ENCODE peak calls at places on chromosomes 1 and 21, in five cellular contexts. R is PC-3, L is transverse colon, T is RWPE2, Z is Caco-2. W is an unnamed sample. For H3K4me1 and H3K36me3, the result is how much of the 10 kb centered on the place peaks cover.

GRCh38 chr1:1298861-1299685 is 8.7 kb downstream of the ACAP3 start:
- DNase-seq in T (no peak), Z (peak), L (no peak), R (no peak), W (no peak)

GRCh38 chr1:183472488-183473285 is at the start of gene SMG7:
- DNase-seq in R (no peak), Z (no peak), L (peak), T (peak), W (peak)

GRCh38 chr1:24505816-24506215 is 3.2 kb downstream of the RCAN3 start:
- DNase-seq in Z (no peak), T (no peak), L (no peak), R (no peak), W (no peak)

GRCh38 chr1:225119307-225119706 is 189.8 kb downstream of the DNAH14 start:
- DNase-seq in Z (no peak), T (no peak), R (peak), L (no peak), W (no peak)

GRCh38 chr1:118535901-118536300 is 350.9 kb upstream of the SPAG17 start:
- DNase-seq in Z (no peak), R (no peak), L (no peak), T (no peak), W (no peak)

GRCh38 chr1:162840256-162840839 is 20.6 kb downstream of the CCDC190 start:
- DNase-seq in T (no peak), Z (no peak), L (no peak), R (no peak), W (no peak)

GRCh38 chr1:210342986-210343780 is 14.5 kb downstream of the HHAT start:
- DNase-seq in L (no peak), T (no peak), Z (no peak), R (no peak), W (no peak)

GRCh38 chr21:46125846-46126301 is 28.0 kb downstream of the COL6A2 start:
- DNase-seq in T (peak), R (no peak), Z (no peak), L (peak), W (peak)

GRCh38 chr1:107003972-107004371 is 52.5 kb upstream of the PRMT6 start:
- DNase-seq in R (peak), T (no peak), L (no peak), Z (no peak), W (peak)

GRCh38 chr1:119816407-119816806 is 5.1 kb upstream of the REG4 start:
- DNase-seq in R (peak), Z (peak), T (no peak), L (peak), W (peak)

GRCh38 chr1:68954841-68955240 is 458.0 kb upstream of the DEPDC1 start:
- DNase-seq in T (no peak), R (peak), Z (no peak), L (no peak), W (no peak)

GRCh38 chr1:198904356-198904755 is 265.5 kb downstream of the PTPRC start:
- DNase-seq in L (no peak), Z (no peak), R (peak), T (no peak), W (no peak)

GRCh38 chr1:108947871-108948525 is 15.3 kb downstream of the CLCC1 start:
- DNase-seq in R (no peak), T (no peak), Z (no peak), L (no peak), W (no peak)

GRCh38 chr1:223175633-223176032 is 32.6 kb upstream of the TLR5 start:
- DNase-seq in L (no peak), T (no peak), Z (no peak), R (no peak), W (no peak)

GRCh38 chr1:17598251-17598650 is 58.8 kb downstream of the ARHGEF10L start:
- DNase-seq in Z (no peak), R (no peak), T (no peak), L (no peak), W (no peak)

GRCh38 chr1:7585216-7585907 is 185.7 kb upstream of the VAMP3 start:
- DNase-seq in R (no peak), T (no peak), L (no peak), Z (no peak), W (no peak)

GRCh38 chr1:51303751-51304196 is 26.6 kb downstream of the TTC39A start:
- DNase-seq in L (no peak), Z (no peak), T (no peak), R (no peak), W (no peak)

GRCh38 chr1:239856067-239856466 is 235.6 kb upstream of the FMN2 start:
- DNase-seq in T (no peak), R (no peak), L (no peak), Z (no peak), W (no peak)

GRCh38 chr1:43783671-43784205 is 76.4 kb downstream of the ST3GAL3 start:
- DNase-seq in R (peak), T (peak), Z (no peak), L (no peak), W (no peak)

GRCh38 chr1:202143011-202143767 is 1.3 kb downstream of the ARL8A start:
- DNase-seq in R (peak), Z (peak), T (no peak), L (peak), W (peak)

GRCh38 chr1:153987621-153988020 is 1.5 kb upstream of the RAB13 start:
- DNase-seq in T (no peak), L (no peak), Z (no peak), R (no peak), W (no peak)

GRCh38 chr21:27703806-27704205 is 736.9 kb upstream of the ADAMTS5 start:
- DNase-seq in L (no peak), T (no peak), R (no peak), Z (no peak), W (no peak)

GRCh38 chr1:40906781-40907400 is 44.7 kb upstream of the CITED4 start:
- DNase-seq in R (peak), L (no peak), Z (no peak), T (no peak), W (no peak)

GRCh38 chr1:113124366-113124765 is 51.4 kb downstream of the LRIG2 start:
- DNase-seq in L (no peak), R (no peak), T (no peak), Z (no peak), W (no peak)

GRCh38 chr1:58515794-58516401 is 30.6 kb downstream of the OMA1 start:
- DNase-seq in L (peak), T (no peak), Z (peak), R (peak), W (no peak)

GRCh38 chr1:111833334-111833733 is 77.6 kb downstream of the DDX20 start:
- DNase-seq in R (peak), L (no peak), T (no peak), Z (peak), W (no peak)

GRCh38 chr1:19479351-19480120 is 5.8 kb downstream of the CAPZB start:
- DNase-seq in Z (no peak), L (no peak), R (no peak), T (no peak), W (no peak)

GRCh38 chr1:58966917-58967733 is 183.3 kb upstream of the JUN start:
- DNase-seq in L (no peak), Z (no peak), R (no peak), T (no peak), W (no peak)

GRCh38 chr1:210384625-210385024 is 55.9 kb downstream of the HHAT start:
- DNase-seq in L (no peak), R (peak), T (no peak), Z (no peak), W (no peak)

GRCh38 chr1:212060632-212061472 is 25.3 kb downstream of the DTL start:
- DNase-seq in L (no peak), T (no peak), Z (no peak), R (peak), W (no peak)

GRCh38 chr1:11289064-11289463 is 16.1 kb downstream of the UBIAD1 start:
- DNase-seq in T (no peak), R (no peak), L (no peak), Z (no peak), W (no peak)

GRCh38 chr1:10575616-10576015 is 100.9 kb downstream of the PEX14 start:
- DNase-seq in R (peak), Z (no peak), T (no peak), L (no peak), W (no peak)

GRCh38 chr1:12229835-12230548 is at the start of gene VPS13D:
- DNase-seq in R (peak), L (peak), Z (peak), T (peak), W (peak)

GRCh38 chr1:90208949-90209348 is 214.0 kb downstream of the ZNF326 start:
- DNase-seq in Z (no peak), L (no peak), T (no peak), R (no peak), W (no peak)

GRCh38 chr21:43329361-43330269 is 97.3 kb downstream of the SIK1 start:
- DNase-seq in L (no peak), R (no peak), T (no peak), Z (no peak), W (no peak)

GRCh38 chr21:16134134-16134533 is 404.4 kb downstream of the USP25 start:
- DNase-seq in T (no peak), L (no peak), Z (no peak), R (no peak), W (no peak)

GRCh38 chr1:195591917-195592672 is 1016.1 kb downstream of the KCNT2 start:
- DNase-seq in R (peak), Z (no peak), T (no peak), L (no peak), W (no peak)

GRCh38 chr1:22246755-22247480 is 104.0 kb upstream of the WNT4 start:
- DNase-seq in L (no peak), Z (no peak), R (no peak), T (no peak), W (no peak)

GRCh38 chr1:150575072-150575489 is 4.3 kb downstream of the MCL1 start:
- DNase-seq in R (no peak), T (no peak), Z (no peak), L (no peak), W (no peak)
- H3K4me1 ChIP-seq in R (under half), T (under half), Z (under half), L (half or more), W (under half)

GRCh38 chr21:36247316-36247715 is 72.7 kb upstream of the MORC3 start:
- DNase-seq in R (no peak), Z (no peak), T (no peak), L (no peak), W (no peak)
- H3K36me3 ChIP-seq in R (under half), Z (under half), T (under half), L (under half), W (under half)

GRCh38 chr1:6150006-6150938 is 29.8 kb downstream of the CHD5 start:
- DNase-seq in R (no peak), L (no peak), Z (no peak), T (no peak), W (no peak)

GRCh38 chr1:6149597-6149996 is 30.5 kb downstream of the CHD5 start:
- DNase-seq in L (no peak), T (no peak), Z (no peak), R (no peak), W (no peak)

GRCh38 chr1:6151291-6151822 is 28.8 kb downstream of the CHD5 start:
- DNase-seq in L (no peak), Z (no peak), T (no peak), R (no peak), W (no peak)

GRCh38 chr1:6145864-6146410 is 34.2 kb downstream of the CHD5 start:
- DNase-seq in T (no peak), Z (no peak), L (no peak), R (peak), W (no peak)

DNA sequence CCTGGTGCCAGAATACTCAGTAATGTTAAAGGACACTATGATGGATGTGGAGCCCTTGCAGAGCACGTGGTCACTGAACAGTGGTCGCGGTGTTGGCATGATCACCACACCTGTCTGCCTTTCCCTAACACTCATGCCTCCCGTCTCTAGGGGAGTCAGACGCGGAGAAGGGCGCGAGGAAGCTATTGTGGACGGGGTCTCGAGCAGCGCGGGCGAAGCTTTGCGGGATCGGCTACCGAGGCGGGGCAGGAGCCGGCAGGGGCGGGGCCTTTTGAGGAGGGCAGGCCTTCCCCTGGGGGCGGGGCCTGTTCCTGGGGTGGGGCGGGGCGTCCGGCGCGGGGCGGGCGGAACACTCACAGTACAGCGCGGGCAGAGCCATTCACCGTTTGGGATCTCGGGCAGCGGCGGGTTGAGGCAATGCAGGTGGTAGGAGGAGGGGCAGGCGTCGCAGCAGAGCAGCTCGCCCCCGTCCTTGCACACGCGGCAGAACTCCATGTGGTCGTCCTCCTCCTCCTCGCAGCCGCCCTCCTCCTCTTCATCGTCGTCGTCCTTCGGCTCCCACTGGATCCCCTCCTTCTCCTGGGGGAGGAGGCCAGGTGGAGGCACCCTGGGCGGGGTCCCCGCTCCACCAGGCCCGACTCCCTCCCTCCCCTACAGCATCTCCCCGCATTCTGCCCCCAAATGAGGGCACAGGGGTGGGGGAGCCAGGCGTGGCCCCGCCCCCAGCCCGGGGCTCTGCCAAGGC is 31.5 kb downstream of the CHD5 start:
- DNase-seq in L (peak), R (peak), Z (peak), T (no peak), W (peak)
- H3K4me3 ChIP-seq in L (no peak), R (no peak), Z (peak), T (peak), W (no peak)

DNA sequence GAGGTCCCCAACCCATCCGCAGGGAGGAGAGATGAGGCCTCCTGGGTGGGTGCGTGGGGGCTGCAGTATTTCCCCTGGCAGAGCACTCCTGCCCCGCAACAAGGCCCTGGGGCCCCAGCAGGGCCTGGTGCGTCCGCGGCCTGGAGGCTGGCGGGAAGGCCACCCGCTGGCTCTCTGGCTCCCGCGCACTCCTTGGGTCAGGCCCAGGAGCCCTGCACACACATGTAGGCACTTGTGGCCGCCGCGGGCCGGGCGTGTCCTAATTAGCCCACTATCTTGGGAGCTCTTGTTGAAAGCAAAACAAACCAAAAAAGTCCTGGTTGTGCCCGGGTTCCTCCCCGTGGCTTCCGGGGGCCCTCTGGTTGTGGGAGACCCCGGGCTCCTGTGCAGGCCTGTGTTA is 49.7 kb upstream of the CCDC27 start:
- DNase-seq in L (no peak), T (no peak), Z (no peak), R (no peak), W (no peak)
- H3K4me1 ChIP-seq in L (under half), T (under half), Z (under half), R (under half), W (under half)

DNA sequence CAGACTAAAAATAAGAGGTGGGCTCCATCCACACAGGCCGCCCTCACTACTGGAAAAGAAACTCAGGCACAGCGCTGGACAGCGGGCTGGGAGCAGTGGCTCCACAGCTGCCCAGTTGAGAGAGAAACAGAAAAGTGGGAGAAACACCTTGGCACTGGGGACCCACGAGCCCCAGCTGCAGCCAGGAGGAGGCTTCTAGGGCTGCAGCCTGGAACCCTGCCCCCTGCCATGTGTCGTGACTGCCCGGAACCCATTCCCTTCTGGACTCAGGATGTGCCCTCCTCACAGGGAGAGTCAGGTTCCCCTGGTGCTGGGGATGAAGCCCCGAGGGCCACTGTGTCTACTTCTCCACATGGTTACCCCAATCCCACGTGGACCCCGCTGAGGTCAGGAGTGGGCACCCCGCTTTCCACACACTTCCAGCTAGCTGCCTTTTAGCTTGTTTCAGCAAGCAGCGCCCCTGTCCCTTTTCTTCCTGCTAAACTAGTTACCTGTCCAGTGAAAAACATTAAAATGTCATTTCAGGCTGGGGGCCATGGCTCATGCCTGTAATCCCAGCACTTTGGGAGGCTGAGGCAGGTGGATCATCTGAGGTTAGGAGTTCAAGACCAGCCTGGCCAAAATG is 35.9 kb downstream of the PARP1 start:
- DNase-seq in Z (no peak), L (no peak), R (no peak), T (no peak), W (no peak)
- H3K36me3 ChIP-seq in Z (under half), L (under half), R (half or more), T (under half), W (under half)